ENCODE peak calls at places on chromosomes 4 and X, in nine cellular contexts. T is activated T-cell treated with anti-CD3 and anti-CD28 coated beads, Interleukin-2, amount 50 U/mL, for 72 hours; K is stimulated activated CD4-positive, alpha-beta T cell treated with anti-CD3 and anti-CD28 coated beads, Interleukin-12 subunit alpha, Interleukin-12 subunit beta, amount 100 ng/mL, for 4 hours; Z is AG09319; O is renal cortical epithelial cell; R is ovary; D is midbrain; X is bronchial epithelial cell; M is CD8-positive, alpha-beta T cell. U is an unnamed sample.

GRCh38 chr4:111879539-111879938 is 265.7 kb upstream of the FAM241A start:
- DNase-seq in T (no peak), K (no peak), Z (no peak), O (no peak), R (no peak), D (no peak), X (no peak), M (no peak), U (peak)

GRCh38 chr4:102620697-102621497 is 119.7 kb downstream of the NFKB1 start:
- DNase-seq in T (no peak), K (no peak), Z (peak), O (peak), R (no peak), D (peak), X (peak), M (no peak), U (peak)

GRCh38 chrX:130125090-130125489 is 14.8 kb upstream of the ELF4 start:
- DNase-seq in T (no peak), K (no peak), Z (peak), O (no peak), R (peak), D (peak), X (peak), M (no peak), U (no peak)

GRCh38 chr4:152808670-152809069 is 28.9 kb downstream of the ARFIP1 start:
- DNase-seq in T (no peak), K (no peak), Z (no peak), O (no peak), R (no peak), D (no peak), X (no peak), M (no peak), U (no peak)

GRCh38 chr4:85302756-85303155 is 172.2 kb upstream of the ARHGAP24 start:
- DNase-seq in T (no peak), K (no peak), Z (no peak), O (no peak), R (no peak), D (no peak), X (no peak), M (no peak), U (no peak)

GRCh38 chr4:60729194-60729593 is 470.9 kb upstream of the ADGRL3 start:
- DNase-seq in T (no peak), K (no peak), Z (no peak), O (no peak), R (no peak), D (no peak), X (peak), M (no peak), U (no peak)

GRCh38 chr4:181528570-181529184 is 714.5 kb upstream of the TENM3 start:
- DNase-seq in T (peak), K (no peak), Z (peak), O (peak), R (peak), D (peak), X (peak), M (no peak), U (peak)

GRCh38 chrX:16516473-16516872 is 133.5 kb upstream of the S100G start:
- DNase-seq in T (no peak), K (no peak), Z (no peak), O (peak), R (no peak), D (no peak), X (no peak), M (no peak), U (no peak)

GRCh38 chrX:40097101-40097491 is 662 bp downstream of the BCOR start:
- DNase-seq in T (peak), K (no peak), Z (no peak), O (no peak), R (no peak), D (no peak), X (no peak), M (peak), U (no peak)

GRCh38 chr4:10781805-10782204 is 97.2 kb upstream of the CLNK start:
- DNase-seq in T (no peak), K (no peak), Z (no peak), O (no peak), R (no peak), D (no peak), X (peak), M (no peak), U (no peak)

GRCh38 chr4:83993774-83994173 is 457.9 kb downstream of the GPAT3 start:
- DNase-seq in T (no peak), K (no peak), Z (no peak), O (no peak), R (no peak), D (no peak), X (no peak), M (no peak), U (no peak)

GRCh38 chrX:17552251-17552650 is 177.3 kb downstream of the NHS start:
- DNase-seq in T (no peak), K (no peak), Z (no peak), O (peak), R (no peak), D (no peak), X (peak), M (no peak), U (no peak)

GRCh38 chrX:74923942-74924448 is 1.3 kb downstream of the NEXMIF start:
- DNase-seq in T (peak), K (peak), Z (no peak), O (peak), R (peak), D (no peak), X (no peak), M (peak), U (peak)

GRCh38 chr4:38667005-38667771 is 3.2 kb downstream of the KLF3 start:
- DNase-seq in T (peak), K (no peak), Z (peak), O (peak), R (peak), D (peak), X (peak), M (peak), U (peak)

GRCh38 chrX:69024931-69025330 is 140.3 kb downstream of the PJA1 start:
- DNase-seq in T (no peak), K (no peak), Z (peak), O (peak), R (peak), D (no peak), X (peak), M (no peak), U (no peak)

GRCh38 chrX:13888284-13888683 is 71.4 kb upstream of the GPM6B start:
- DNase-seq in T (no peak), K (no peak), Z (no peak), O (no peak), R (no peak), D (peak), X (no peak), M (no peak), U (no peak)

GRCh38 chr4:128427832-128428366 is 140.3 kb upstream of the PGRMC2 start:
- DNase-seq in T (no peak), K (no peak), Z (peak), O (peak), R (no peak), D (no peak), X (peak), M (no peak), U (peak)

GRCh38 chr4:74098628-74098995 is 383 bp downstream of the CXCL2 start:
- DNase-seq in T (no peak), K (no peak), Z (no peak), O (no peak), R (no peak), D (no peak), X (no peak), M (no peak), U (no peak)

GRCh38 chrX:100643943-100644587 is at the start of gene SRPX2:
- DNase-seq in T (no peak), K (no peak), Z (peak), O (peak), R (no peak), D (no peak), X (peak), M (no peak), U (no peak)

GRCh38 chrX:107712231-107713204 is 63.1 kb downstream of the TSC22D3 start:
- DNase-seq in T (no peak), K (no peak), Z (no peak), O (peak), R (no peak), D (no peak), X (peak), M (peak), U (no peak)

GRCh38 chrX:45295587-45295986 is 94.9 kb upstream of the DIPK2B start:
- DNase-seq in T (no peak), K (no peak), Z (peak), O (peak), R (no peak), D (no peak), X (peak), M (no peak), U (peak)

GRCh38 chr4:109702950-109703663 is at the start of gene CASP6:
- DNase-seq in T (peak), K (peak), Z (peak), O (peak), R (peak), D (peak), X (peak), M (peak), U (peak)

GRCh38 chrX:27660878-27661277 is 70.7 kb downstream of the DCAF8L2 start:
- DNase-seq in T (no peak), K (no peak), Z (no peak), O (no peak), R (no peak), D (no peak), X (no peak), M (no peak), U (no peak)

GRCh38 chr4:121370729-121371325 is 10.0 kb downstream of the QRFPR start:
- DNase-seq in T (peak), K (peak), Z (no peak), O (peak), R (no peak), D (peak), X (peak), M (no peak), U (peak)

GRCh38 chrX:27918799-27919198 is 62.5 kb downstream of the DCAF8L1 start:
- DNase-seq in T (no peak), K (no peak), Z (no peak), O (peak), R (no peak), D (no peak), X (peak), M (no peak), U (peak)

GRCh38 chr4:107473126-107473525 is 246.9 kb downstream of the PAPSS1 start:
- DNase-seq in T (no peak), K (no peak), Z (no peak), O (no peak), R (no peak), D (no peak), X (no peak), M (no peak), U (no peak)

GRCh38 chr4:6205973-6206372 is 5.6 kb upstream of the JAKMIP1 start:
- DNase-seq in T (no peak), K (no peak), Z (no peak), O (no peak), R (no peak), D (no peak), X (no peak), M (no peak), U (no peak)

U was measured in NCI-H2081.